ENCODE peak calls at places on chromosomes 11 and 22, in four cellular contexts. B is A549, C is HepG2, U is K562. Y is an unnamed sample.

GRCh38 chr11:125433454-125434121 is 62.5 kb downstream of the FEZ1 start:
- DNase-seq in B (peak), C (peak), U (peak), Y (no peak)

GRCh38 chr11:68818181-68818580 is 23.5 kb downstream of the CPT1A start:
- DNase-seq in B (no peak), C (no peak), U (no peak), Y (no peak)

GRCh38 chr22:44076825-44077224 is 52.7 kb downstream of the PARVB start:
- DNase-seq in B (no peak), C (no peak), U (no peak), Y (no peak)

GRCh38 chr11:118607401-118608267 is at the start of gene PHLDB1:
- DNase-seq in B (peak), C (peak), U (peak), Y (no peak)

GRCh38 chr11:69348414-69349235 is 54.7 kb downstream of the MYEOV start:
- DNase-seq in B (no peak), C (no peak), U (no peak), Y (no peak)

GRCh38 chr22:35258144-35258988 is 1.1 kb downstream of the HMGXB4 start:
- DNase-seq in B (peak), C (no peak), U (peak), Y (no peak)

GRCh38 chr11:70931430-70931829 is 320.9 kb downstream of the SHANK2 start:
- DNase-seq in B (no peak), C (no peak), U (no peak), Y (no peak)

GRCh38 chr11:19803506-19803998 is 90.9 kb downstream of the NAV2 start:
- DNase-seq in B (no peak), C (no peak), U (no peak), Y (no peak)

GRCh38 chr11:117973446-117973922 is 12.7 kb upstream of the IL10RA start:
- DNase-seq in B (no peak), C (no peak), U (no peak), Y (no peak)

GRCh38 chr22:50473855-50474671 is 772 bp downstream of the SBF1 start:
- DNase-seq in B (no peak), C (no peak), U (peak), Y (no peak)

GRCh38 chr11:65470433-65470832 is 28.4 kb upstream of the MALAT1 start:
- DNase-seq in B (no peak), C (no peak), U (no peak), Y (no peak)

GRCh38 chr11:12245091-12245490 is 132.3 kb upstream of the PARVA start:
- DNase-seq in B (no peak), C (no peak), U (no peak), Y (no peak)

GRCh38 chr22:19555651-19556050 is 31.4 kb upstream of the CLDN5 start:
- DNase-seq in B (no peak), C (no peak), U (no peak), Y (no peak)

GRCh38 chr11:67647471-67647870 is 3.1 kb downstream of the ACY3 start:
- DNase-seq in B (no peak), C (no peak), U (no peak), Y (no peak)

GRCh38 chr11:48052183-48053040 is 72.1 kb downstream of the PTPRJ start:
- DNase-seq in B (peak), C (no peak), U (no peak), Y (peak)

GRCh38 chr22:38413085-38414008 is 41.7 kb downstream of the KCNJ4 start:
- DNase-seq in B (no peak), C (no peak), U (no peak), Y (no peak)

GRCh38 chr11:2077061-2077802 is 62.0 kb downstream of the IGF2 start:
- DNase-seq in B (peak), C (peak), U (no peak), Y (no peak)

GRCh38 chr11:68341557-68342458 is 29.4 kb downstream of the LRP5 start:
- DNase-seq in B (no peak), C (no peak), U (no peak), Y (no peak)

GRCh38 chr11:87141980-87142514 is 104.3 kb downstream of the TMEM135 start:
- DNase-seq in B (no peak), C (no peak), U (no peak), Y (no peak)

GRCh38 chr11:93842461-93842860 is 8.0 kb downstream of the VSTM5 start:
- DNase-seq in B (peak), C (no peak), U (peak), Y (no peak)

GRCh38 chr11:124867700-124868099 is 2.5 kb downstream of the ROBO3 start:
- DNase-seq in B (peak), C (peak), U (peak), Y (no peak)

GRCh38 chr11:44593194-44593593 is 27.7 kb downstream of the CD82 start:
- DNase-seq in B (no peak), C (no peak), U (no peak), Y (no peak)

GRCh38 chr11:2775083-2775625 is 75.4 kb upstream of the KCNQ1OT1 start:
- DNase-seq in B (no peak), C (no peak), U (no peak), Y (no peak)

GRCh38 chr11:45028921-45029680 is 78.4 kb upstream of the TP53I11 start:
- DNase-seq in B (no peak), C (no peak), U (no peak), Y (no peak)

GRCh38 chr22:46754110-46754799 is 8.2 kb upstream of the TBC1D22A start:
- DNase-seq in B (peak), C (peak), U (peak), Y (no peak)

DNA sequence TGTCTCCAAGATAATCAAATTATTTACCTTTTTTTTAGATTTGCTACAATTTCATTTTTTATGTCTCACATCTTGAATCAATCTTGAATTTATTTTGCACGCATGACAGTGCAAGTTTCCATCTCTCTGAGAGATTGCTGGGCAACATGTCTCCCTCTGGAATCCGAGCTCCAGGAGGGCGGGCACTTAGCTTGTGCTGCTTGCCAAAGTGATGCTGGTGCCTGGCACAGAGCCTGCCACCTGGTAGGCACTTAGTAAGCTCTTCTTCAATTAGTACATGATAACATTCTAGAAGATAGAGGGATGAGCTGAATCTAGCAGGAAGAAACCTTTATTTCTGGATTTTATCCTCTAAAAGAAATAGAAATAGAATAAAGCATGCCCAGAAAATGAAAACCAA is 27.4 kb upstream of the OR9I1 start:
- DNase-seq in B (no peak), C (no peak), U (no peak), Y (no peak)
- TF ChIP-seq JUN in B (no peak), C (no peak), U (no peak), Y (no peak)

GRCh38 chr11:871472-871871 is 28.8 kb downstream of the TSPAN4 start:
- DNase-seq in B (no peak), C (no peak), U (no peak), Y (no peak)
- TF ChIP-seq PHF8 in B (no peak), C (no peak), U (no peak), Y (no peak)

GRCh38 chr11:108933630-108934029 is 268.8 kb downstream of the DDX10 start:
- DNase-seq in B (no peak), C (no peak), U (peak), Y (no peak)

GRCh38 chr11:108938604-108939003 is 273.7 kb downstream of the DDX10 start:
- DNase-seq in B (no peak), C (no peak), U (no peak), Y (no peak)

GRCh38 chr11:108931168-108931567 is 266.3 kb downstream of the DDX10 start:
- DNase-seq in B (peak), C (no peak), U (no peak), Y (no peak)

GRCh38 chr11:108937756-108938155 is 272.9 kb downstream of the DDX10 start:
- DNase-seq in B (no peak), C (no peak), U (no peak), Y (no peak)

GRCh38 chr11:108934696-108935095 is 269.8 kb downstream of the DDX10 start:
- DNase-seq in B (no peak), C (no peak), U (no peak), Y (no peak)
- TF ChIP-seq JUN in B (no peak), C (no peak), U (no peak), Y (no peak)

GRCh38 chr11:128026596-128026995 is 560.8 kb downstream of the ETS1 start:
- DNase-seq in B (peak), C (no peak), U (no peak), Y (no peak)
- TF ChIP-seq PHF8 in B (no peak), C (no peak), U (no peak), Y (no peak)

Y was measured in H1.